ENCODE peak calls at places on chromosomes 12 and 14, in ten cellular contexts. E, T, C, F, K, N, I, S, U and B are unnamed samples.

GRCh38 chr12:51240971-51241370 is 2.3 kb downstream of the DAZAP2 start:
- DNase-seq in E (no peak), T (no peak), C (peak), F (no peak), K (no peak), N (no peak), I (no peak), S (peak), U (no peak), B (peak)

GRCh38 chr12:46443594-46444263 is 71.2 kb upstream of the SLC38A2 start:
- DNase-seq in E (no peak), T (no peak), C (peak), F (no peak), K (no peak), N (no peak), I (no peak), S (no peak), U (no peak), B (no peak)

GRCh38 chr14:96682401-96682800 is 114.8 kb upstream of the VRK1 start:
- DNase-seq in E (no peak), T (no peak), C (peak), F (no peak), K (no peak), N (no peak), I (no peak), S (no peak), U (no peak), B (no peak)

GRCh38 chr12:120239776-120240494 is 25.6 kb downstream of the PXN start:
- DNase-seq in E (no peak), T (no peak), C (no peak), F (no peak), K (no peak), N (no peak), I (no peak), S (no peak), U (peak), B (no peak)

GRCh38 chr14:95784137-95784536 is 70.2 kb upstream of the TCL1A start:
- DNase-seq in E (no peak), T (no peak), C (peak), F (no peak), K (no peak), N (peak), I (no peak), S (peak), U (no peak), B (peak)

GRCh38 chr14:51168220-51168613 is 71.8 kb upstream of the TMX1 start:
- DNase-seq in E (no peak), T (no peak), C (no peak), F (no peak), K (no peak), N (no peak), I (no peak), S (no peak), U (no peak), B (no peak)

GRCh38 chr12:22899184-22899583 is 274.2 kb downstream of the ETNK1 start:
- DNase-seq in E (no peak), T (no peak), C (no peak), F (no peak), K (no peak), N (no peak), I (no peak), S (no peak), U (no peak), B (no peak)

GRCh38 chr14:90608281-90608680 is 207.9 kb downstream of the TTC7B start:
- DNase-seq in E (no peak), T (no peak), C (no peak), F (no peak), K (no peak), N (no peak), I (no peak), S (no peak), U (no peak), B (no peak)

GRCh38 chr12:62684586-62685295 is 218.1 kb downstream of the MON2 start:
- DNase-seq in E (peak), T (no peak), C (no peak), F (no peak), K (no peak), N (peak), I (no peak), S (no peak), U (peak), B (no peak)

GRCh38 chr12:124784871-124785572 is 78.6 kb downstream of the SCARB1 start:
- DNase-seq in E (no peak), T (no peak), C (no peak), F (no peak), K (no peak), N (no peak), I (no peak), S (no peak), U (no peak), B (no peak)

GRCh38 chr12:120474092-120474960 is 4.8 kb upstream of the SRSF9 start:
- DNase-seq in E (no peak), T (no peak), C (peak), F (no peak), K (no peak), N (no peak), I (no peak), S (peak), U (peak), B (peak)

GRCh38 chr12:78146365-78146772 is 315.7 kb downstream of the NAV3 start:
- DNase-seq in E (no peak), T (no peak), C (peak), F (no peak), K (peak), N (peak), I (peak), S (peak), U (peak), B (no peak)

GRCh38 chr12:57458665-57459054 is 925 bp upstream of the GLI1 start:
- DNase-seq in E (no peak), T (no peak), C (no peak), F (no peak), K (no peak), N (no peak), I (no peak), S (no peak), U (no peak), B (no peak)

GRCh38 chr14:80699861-80700260 is 241.7 kb downstream of the CEP128 start:
- DNase-seq in E (no peak), T (no peak), C (no peak), F (no peak), K (no peak), N (no peak), I (no peak), S (no peak), U (no peak), B (no peak)

GRCh38 chr12:100215209-100215608 is 14.6 kb downstream of the ACTR6 start:
- DNase-seq in E (no peak), T (no peak), C (no peak), F (no peak), K (no peak), N (no peak), I (no peak), S (no peak), U (no peak), B (no peak)

GRCh38 chr14:91866061-91866460 is 1.3 kb downstream of the TC2N start:
- DNase-seq in E (no peak), T (no peak), C (peak), F (no peak), K (no peak), N (no peak), I (no peak), S (no peak), U (no peak), B (no peak)

GRCh38 chr14:90483551-90483950 is 86.7 kb downstream of the CALM1 start:
- DNase-seq in E (peak), T (peak), C (no peak), F (no peak), K (no peak), N (no peak), I (peak), S (no peak), U (peak), B (no peak)

GRCh38 chr14:102524451-102525212 is 15.1 kb upstream of the ANKRD9 start:
- DNase-seq in E (peak), T (peak), C (peak), F (peak), K (peak), N (peak), I (peak), S (peak), U (peak), B (peak)

GRCh38 chr14:22266141-22266442 is 322.9 kb downstream of the DAD1 start:
- DNase-seq in E (no peak), T (no peak), C (peak), F (no peak), K (no peak), N (no peak), I (no peak), S (no peak), U (no peak), B (no peak)

GRCh38 chr14:20998139-20998538 is 954 bp upstream of the SLC39A2 start:
- DNase-seq in E (no peak), T (no peak), C (no peak), F (no peak), K (no peak), N (no peak), I (no peak), S (no peak), U (no peak), B (no peak)

GRCh38 chr12:31570880-31571279 is 20.1 kb downstream of the DENND5B start:
- DNase-seq in E (no peak), T (no peak), C (no peak), F (no peak), K (no peak), N (no peak), I (no peak), S (peak), U (no peak), B (no peak)

GRCh38 chr12:56716458-56716857 is 8.6 kb downstream of the NACA start:
- DNase-seq in E (no peak), T (no peak), C (no peak), F (no peak), K (no peak), N (no peak), I (no peak), S (no peak), U (no peak), B (no peak)

GRCh38 chr14:91942946-91943345 is 4.5 kb downstream of the FBLN5 start:
- DNase-seq in E (no peak), T (no peak), C (no peak), F (no peak), K (no peak), N (no peak), I (no peak), S (no peak), U (no peak), B (no peak)

GRCh38 chr14:102899516-102899900 is 23.0 kb upstream of the AMN start:
- DNase-seq in E (no peak), T (no peak), C (no peak), F (no peak), K (no peak), N (no peak), I (no peak), S (no peak), U (no peak), B (no peak)

GRCh38 chr14:97185186-97185585 is 388.0 kb downstream of the VRK1 start:
- DNase-seq in E (no peak), T (no peak), C (peak), F (no peak), K (no peak), N (no peak), I (peak), S (no peak), U (no peak), B (no peak)

GRCh38 chr12:78739653-78740052 is 124.9 kb upstream of the SYT1 start:
- DNase-seq in E (no peak), T (no peak), C (no peak), F (no peak), K (no peak), N (no peak), I (no peak), S (no peak), U (no peak), B (no peak)

GRCh38 chr14:32417956-32418552 is 89.0 kb downstream of the AKAP6 start:
- DNase-seq in E (peak), T (no peak), C (peak), F (no peak), K (peak), N (no peak), I (peak), S (peak), U (no peak), B (no peak)

GRCh38 chr14:57753821-57754220 is 112.1 kb downstream of the SLC35F4 start:
- DNase-seq in E (no peak), T (no peak), C (no peak), F (no peak), K (no peak), N (no peak), I (no peak), S (no peak), U (no peak), B (no peak)

GRCh38 chr12:46264057-46264456 is 4.8 kb downstream of the SLC38A1 start:
- DNase-seq in E (no peak), T (no peak), C (no peak), F (no peak), K (no peak), N (no peak), I (no peak), S (no peak), U (no peak), B (peak)

GRCh38 chr14:37708481-37708880 is 113.1 kb downstream of the TTC6 start:
- DNase-seq in E (no peak), T (no peak), C (no peak), F (no peak), K (no peak), N (no peak), I (no peak), S (no peak), U (no peak), B (no peak)

GRCh38 chr12:2961705-2962104 is 2.5 kb downstream of the TEAD4 start:
- DNase-seq in E (no peak), T (no peak), C (no peak), F (no peak), K (no peak), N (no peak), I (no peak), S (no peak), U (no peak), B (no peak)

GRCh38 chr12:19223695-19224094 is 94.2 kb downstream of the PLEKHA5 start:
- DNase-seq in E (no peak), T (no peak), C (no peak), F (no peak), K (no peak), N (no peak), I (no peak), S (peak), U (no peak), B (no peak)

GRCh38 chr14:55628426-55628825 is 48.4 kb downstream of the KTN1 start:
- DNase-seq in E (no peak), T (no peak), C (peak), F (no peak), K (no peak), N (no peak), I (no peak), S (no peak), U (no peak), B (no peak)

GRCh38 chr14:91363776-91364523 is 53.7 kb downstream of the CCDC88C start:
- DNase-seq in E (no peak), T (no peak), C (no peak), F (no peak), K (no peak), N (no peak), I (no peak), S (no peak), U (no peak), B (no peak)

GRCh38 chr12:79858518-79858917 is 76.4 kb downstream of the PPP1R12A start:
- DNase-seq in E (no peak), T (no peak), C (no peak), F (no peak), K (no peak), N (no peak), I (no peak), S (no peak), U (no peak), B (peak)